ENCODE peak calls at places on chromosomes 13 and 19, in nine cellular contexts. A, Q, J, U, D, P, S, R and I are unnamed samples.
A peak's percentile ranks its signal among the peaks of the same experiment; 100 is the strongest.

GRCh38 chr13:23505007-23505406 is 65.2 kb upstream of the TNFRSF19 start:
- DNase-seq in A (no peak), Q (no peak), J (no peak), U (no peak), D (no peak), P (no peak), S (no peak), R (no peak), I (no peak)

GRCh38 chr13:57633950-57634828 is 2.6 kb downstream of the PCDH17 start:
- DNase-seq in A (peak; percentile 8), Q (no peak), J (no peak), U (no peak), D (no peak), P (no peak), S (peak; percentile 36), R (peak; percentile 25), I (no peak)

GRCh38 chr19:47305309-47305751 is 4.3 kb upstream of the C5AR1 start:
- DNase-seq in A (peak; percentile 86), Q (no peak), J (peak; percentile 78), U (peak; percentile 76), D (peak; percentile 88), P (peak; percentile 45), S (peak; percentile 58), R (peak; percentile 71), I (peak; percentile 19)

GRCh38 chr19:18646535-18647370 is 9.9 kb downstream of the KLHL26 start:
- DNase-seq in A (no peak), Q (no peak), J (no peak), U (no peak), D (no peak), P (no peak), S (no peak), R (no peak), I (no peak)

GRCh38 chr13:76974618-76974975 is 17.3 kb upstream of the CLN5 start:
- DNase-seq in A (no peak), Q (no peak), J (no peak), U (no peak), D (no peak), P (no peak), S (no peak), R (no peak), I (no peak)

GRCh38 chr19:400976-401835 is 7.7 kb downstream of the C2CD4C start:
- DNase-seq in A (no peak), Q (no peak), J (no peak), U (no peak), D (no peak), P (no peak), S (no peak), R (no peak), I (no peak)

GRCh38 chr13:39930544-39931444 is 275.3 kb downstream of the COG6 start:
- DNase-seq in A (no peak), Q (no peak), J (no peak), U (no peak), D (no peak), P (no peak), S (no peak), R (no peak), I (peak; percentile 11)

GRCh38 chr13:42990147-42990990 is 1.7 kb downstream of the EPSTI1 start:
- DNase-seq in A (no peak), Q (no peak), J (no peak), U (no peak), D (no peak), P (no peak), S (no peak), R (no peak), I (no peak)

GRCh38 chr13:102003848-102004570 is 397.8 kb downstream of the FGF14 start:
- DNase-seq in A (no peak), Q (no peak), J (no peak), U (no peak), D (peak; percentile 34), P (no peak), S (no peak), R (no peak), I (no peak)

GRCh38 chr19:5623397-5624153 is 692 bp downstream of the SAFB start:
- DNase-seq in A (no peak), Q (no peak), J (no peak), U (peak; percentile 21), D (no peak), P (no peak), S (peak; percentile 28), R (no peak), I (no peak)

GRCh38 chr19:5974721-5975387 is 3.1 kb downstream of the RANBP3 start:
- DNase-seq in A (no peak), Q (no peak), J (no peak), U (no peak), D (no peak), P (peak; percentile 11), S (no peak), R (no peak), I (no peak)

GRCh38 chr19:10553943-10554381 is 10.3 kb downstream of the ATG4D start:
- DNase-seq in A (peak; percentile 22), Q (no peak), J (no peak), U (peak; percentile 46), D (no peak), P (peak; percentile 53), S (no peak), R (no peak), I (peak; percentile 98)

GRCh38 chr19:5934002-5934401 is 19.9 kb downstream of the CAPS start:
- DNase-seq in A (no peak), Q (no peak), J (no peak), U (no peak), D (no peak), P (no peak), S (peak; percentile 47), R (no peak), I (no peak)

GRCh38 chr19:13951043-13951442 is 1.3 kb upstream of the DCAF15 start:
- DNase-seq in A (no peak), Q (no peak), J (no peak), U (no peak), D (no peak), P (no peak), S (no peak), R (no peak), I (no peak)

GRCh38 chr19:13952154-13953020 is at the start of gene DCAF15:
- DNase-seq in A (peak; percentile 100), Q (peak; percentile 98), J (peak; percentile 99), U (peak; percentile 99), D (peak; percentile 99), P (peak; percentile 98), S (peak; percentile 100), R (peak; percentile 99), I (peak; percentile 100)

GRCh38 chr19:13953021-13953531 is 767 bp downstream of the DCAF15 start:
- DNase-seq in A (no peak), Q (no peak), J (no peak), U (peak; percentile 76), D (peak; percentile 13), P (no peak), S (peak; percentile 15), R (no peak), I (no peak)

GRCh38 chr19:13954185-13954584 is 1.9 kb downstream of the DCAF15 start:
- DNase-seq in A (no peak), Q (no peak), J (no peak), U (no peak), D (no peak), P (no peak), S (no peak), R (no peak), I (no peak)

DNA sequence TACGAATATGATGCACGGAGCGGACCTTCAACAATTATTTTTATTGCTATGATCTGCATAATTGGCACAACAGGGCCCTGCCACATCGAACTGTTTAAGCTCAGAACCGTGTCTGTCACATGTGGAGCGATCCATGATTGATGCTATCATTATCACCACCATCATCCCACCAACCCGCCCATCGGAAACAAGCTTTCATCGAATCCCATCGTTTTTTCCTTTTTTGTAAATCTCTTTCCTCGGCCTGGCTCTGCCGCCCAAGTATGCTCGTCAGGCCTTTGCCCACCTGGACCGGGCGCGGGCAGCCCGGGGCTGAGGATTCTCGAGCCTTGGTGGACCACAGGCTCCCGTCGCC is 533 bp upstream of the DCAF15 start:
- DNase-seq in A (no peak), Q (no peak), J (no peak), U (no peak), D (no peak), P (no peak), S (no peak), R (no peak), I (no peak)
- H3K4me3 ChIP-seq in A (no peak overlapping the region), Q (peak overlapping the region; percentile 90), J (peak overlapping the region; percentile 65), U (peak overlapping the region; percentile 96), D (peak overlapping the region; percentile 53), P (peak overlapping the region; percentile 49), S (no peak overlapping the region), R (peak overlapping the region; percentile 96), I (peak overlapping the region; percentile 71)

GRCh38 chr19:52140077-52140710 is 456 bp upstream of the ZNF616 start:
- DNase-seq in A (peak; percentile 3), Q (no peak), J (no peak), U (no peak), D (no peak), P (no peak), S (no peak), R (no peak), I (no peak)
- H3K4me3 ChIP-seq in A (no peak overlapping the region), Q (peak overlapping the region; percentile 83), J (peak overlapping the region; percentile 40), U (peak overlapping the region; percentile 52), D (peak overlapping the region; percentile 27), P (peak overlapping the region; percentile 97), S (no peak overlapping the region), R (peak overlapping the region; percentile 65), I (peak overlapping the region; percentile 25)

DNA sequence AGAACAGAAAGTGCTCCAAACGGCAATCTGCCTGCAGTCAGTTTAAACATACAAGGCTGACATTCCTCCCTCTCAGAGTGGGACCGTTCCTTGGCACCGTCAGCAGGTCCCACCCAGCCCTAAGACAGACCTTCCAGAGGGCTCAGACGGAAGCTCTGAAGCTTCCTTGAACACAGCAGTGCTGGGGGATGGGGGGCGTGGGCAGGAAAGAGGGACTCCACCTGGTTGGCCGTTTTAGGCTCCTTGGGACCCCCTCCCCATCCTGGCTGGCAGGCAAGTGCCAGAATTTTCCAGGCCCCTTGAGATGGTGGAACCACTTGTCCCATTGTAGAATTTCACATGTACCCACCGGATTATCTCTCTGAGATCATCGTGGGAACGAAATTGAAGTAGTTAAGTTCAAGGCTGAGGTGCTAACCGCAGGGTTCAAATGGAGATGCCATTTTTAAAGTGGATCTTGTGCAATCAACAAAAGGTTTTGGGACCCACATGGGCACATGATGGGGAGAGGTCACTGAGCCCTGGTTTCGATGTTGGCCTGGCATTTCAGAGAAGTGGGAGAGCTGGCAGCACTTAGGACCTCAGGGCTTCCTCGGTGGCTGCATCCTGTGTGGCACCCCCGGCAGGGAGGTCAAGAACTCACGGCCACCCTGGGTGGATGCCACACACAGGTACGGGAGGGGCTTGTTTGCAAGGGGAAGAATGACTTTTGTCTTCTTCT is 46.2 kb downstream of the KLF2 start:
- DNase-seq in A (no peak), Q (no peak), J (no peak), U (no peak), D (no peak), P (peak; percentile 16), S (no peak), R (no peak), I (peak; percentile 83)
- H3K4me3 ChIP-seq in A (no peak overlapping the region), Q (no peak overlapping the region), J (no peak overlapping the region), U (no peak overlapping the region), D (no peak overlapping the region), P (peak overlapping the region; percentile 44), S (no peak overlapping the region), R (no peak overlapping the region), I (peak overlapping the region; percentile 39)

DNA sequence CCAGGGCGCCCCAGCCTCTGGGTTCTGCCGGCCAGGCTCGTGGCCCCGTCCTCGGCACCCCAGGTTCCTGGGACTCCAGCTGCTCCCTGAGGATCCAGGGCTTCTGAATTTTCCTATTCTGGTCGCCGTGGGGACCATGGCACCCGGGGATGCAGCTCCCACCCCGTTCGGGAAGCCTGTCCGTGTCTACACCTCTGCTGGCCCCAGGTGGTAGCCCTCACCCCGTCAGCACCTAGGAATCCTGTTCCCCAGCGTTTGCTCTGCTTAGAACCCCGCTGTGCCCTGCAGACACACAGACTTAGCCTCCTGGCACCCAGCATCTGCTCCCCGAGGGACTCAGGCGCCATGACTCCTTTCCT is 960 bp downstream of the PPFIA3 start:
- DNase-seq in A (no peak), Q (no peak), J (no peak), U (no peak), D (no peak), P (no peak), S (no peak), R (no peak), I (no peak)
- H3K4me3 ChIP-seq in A (no peak overlapping the region), Q (peak overlapping the region; percentile 57), J (no peak overlapping the region), U (peak overlapping the region; percentile 63), D (no peak overlapping the region), P (no peak overlapping the region), S (no peak overlapping the region), R (peak overlapping the region; percentile 57), I (no peak overlapping the region)